ENCODE peak calls at places on chromosomes 16 and 17, in four cellular contexts. One of them, this sample, is unnamed.

GRCh38 chr17:28996554-28997096 is 9.2 kb downstream of the SEZ6 start:
- DNase-seq in A549: no peak
- DNase-seq in GM12878: no peak
- DNase-seq in gastrocnemius medialis: no peak
- DNase-seq in this sample: no peak

GRCh38 chr16:49019081-49019633 is 262.5 kb downstream of the CBLN1 start:
- DNase-seq in A549: no peak
- DNase-seq in GM12878: no peak
- DNase-seq in gastrocnemius medialis: no peak
- DNase-seq in this sample: no peak

GRCh38 chr17:67386965-67387551 is 10.0 kb downstream of the PITPNC1 start:
- DNase-seq in A549: peak
- DNase-seq in GM12878: no peak
- DNase-seq in gastrocnemius medialis: no peak
- DNase-seq in this sample: no peak

GRCh38 chr17:79624658-79625478 is 14.0 kb upstream of the RBFOX3 start:
- DNase-seq in A549: no peak
- DNase-seq in GM12878: no peak
- DNase-seq in gastrocnemius medialis: no peak
- DNase-seq in this sample: peak

GRCh38 chr16:29649560-29650494 is 13.2 kb upstream of the SPN start:
- DNase-seq in A549: no peak
- DNase-seq in GM12878: no peak
- DNase-seq in gastrocnemius medialis: no peak
- DNase-seq in this sample: no peak

GRCh38 chr17:57868007-57868774 is 18.3 kb upstream of the MRPS23 start:
- DNase-seq in A549: peak
- DNase-seq in GM12878: peak
- DNase-seq in gastrocnemius medialis: peak
- DNase-seq in this sample: no peak

GRCh38 chr17:2901582-2901981 is 105.3 kb downstream of the RAP1GAP2 start:
- DNase-seq in A549: no peak
- DNase-seq in GM12878: no peak
- DNase-seq in gastrocnemius medialis: no peak
- DNase-seq in this sample: no peak

GRCh38 chr17:78952706-78953105 is 27.0 kb downstream of the LGALS3BP start:
- DNase-seq in A549: no peak
- DNase-seq in GM12878: no peak
- DNase-seq in gastrocnemius medialis: no peak
- DNase-seq in this sample: peak

GRCh38 chr16:22313876-22314470 is 16.8 kb downstream of the POLR3E start:
- DNase-seq in A549: no peak
- DNase-seq in GM12878: no peak
- DNase-seq in gastrocnemius medialis: no peak
- DNase-seq in this sample: peak

GRCh38 chr17:50328926-50329325 is 17.0 kb upstream of the XYLT2 start:
- DNase-seq in A549: no peak
- DNase-seq in GM12878: no peak
- DNase-seq in gastrocnemius medialis: no peak
- DNase-seq in this sample: no peak

GRCh38 chr17:36900130-36900590 is 37.1 kb upstream of the LHX1 start:
- DNase-seq in A549: no peak
- DNase-seq in GM12878: no peak
- DNase-seq in gastrocnemius medialis: no peak
- DNase-seq in this sample: no peak

GRCh38 chr17:27226611-27227234 is 67.2 kb upstream of the WSB1 start:
- DNase-seq in A549: peak
- DNase-seq in GM12878: no peak
- DNase-seq in gastrocnemius medialis: no peak
- DNase-seq in this sample: no peak

GRCh38 chr17:34357398-34357797 is 1.1 kb downstream of the CCL13 start:
- DNase-seq in A549: no peak
- DNase-seq in GM12878: no peak
- DNase-seq in gastrocnemius medialis: no peak
- DNase-seq in this sample: no peak

GRCh38 chr17:57257911-57258885 is 1.9 kb downstream of the MSI2 start:
- DNase-seq in A549: no peak
- DNase-seq in GM12878: no peak
- DNase-seq in gastrocnemius medialis: no peak
- DNase-seq in this sample: no peak

GRCh38 chr17:61310611-61311010 is 89.0 kb upstream of the TBX2 start:
- DNase-seq in A549: peak
- DNase-seq in GM12878: no peak
- DNase-seq in gastrocnemius medialis: no peak
- DNase-seq in this sample: no peak

GRCh38 chr17:17739388-17740066 is 58.3 kb downstream of the RAI1 start:
- DNase-seq in A549: peak
- DNase-seq in GM12878: no peak
- DNase-seq in gastrocnemius medialis: no peak
- DNase-seq in this sample: no peak

GRCh38 chr17:836154-836553 is 54.0 kb downstream of the MRM3 start:
- DNase-seq in A549: no peak
- DNase-seq in GM12878: no peak
- DNase-seq in gastrocnemius medialis: no peak
- DNase-seq in this sample: no peak

GRCh38 chr17:14019186-14019956 is 49.9 kb upstream of the COX10 start:
- DNase-seq in A549: no peak
- DNase-seq in GM12878: no peak
- DNase-seq in gastrocnemius medialis: no peak
- DNase-seq in this sample: no peak

GRCh38 chr17:7043544-7044268 is at the start of gene SLC16A11:
- DNase-seq in A549: no peak
- DNase-seq in GM12878: no peak
- DNase-seq in gastrocnemius medialis: no peak
- DNase-seq in this sample: peak

GRCh38 chr16:56279132-56279531 is 87.8 kb downstream of the GNAO1 start:
- DNase-seq in A549: no peak
- DNase-seq in GM12878: no peak
- DNase-seq in gastrocnemius medialis: no peak
- DNase-seq in this sample: no peak

GRCh38 chr17:352421-353212 is at the start of gene RPH3AL:
- DNase-seq in A549: peak
- DNase-seq in GM12878: no peak
- DNase-seq in gastrocnemius medialis: peak
- DNase-seq in this sample: peak

GRCh38 chr16:25013751-25014499 is 1.2 kb downstream of the ARHGAP17 start:
- DNase-seq in A549: no peak
- DNase-seq in GM12878: peak
- DNase-seq in gastrocnemius medialis: no peak
- DNase-seq in this sample: no peak

GRCh38 chr16:71722801-71723536 is 1.5 kb downstream of the PHLPP2 start:
- DNase-seq in A549: peak
- DNase-seq in GM12878: no peak
- DNase-seq in gastrocnemius medialis: peak
- DNase-seq in this sample: peak

GRCh38 chr17:6914711-6915110 is 81.1 kb upstream of the ALOX12 start:
- DNase-seq in A549: no peak
- DNase-seq in GM12878: no peak
- DNase-seq in gastrocnemius medialis: no peak
- DNase-seq in this sample: peak

GRCh38 chr16:84827131-84827574 is 7.4 kb downstream of the CRISPLD2 start:
- DNase-seq in A549: no peak
- DNase-seq in GM12878: no peak
- DNase-seq in gastrocnemius medialis: no peak
- DNase-seq in this sample: no peak

GRCh38 chr17:58960068-58960467 is 146.6 kb downstream of the TRIM37 start:
- DNase-seq in A549: peak
- DNase-seq in GM12878: no peak
- DNase-seq in gastrocnemius medialis: no peak
- DNase-seq in this sample: no peak

GRCh38 chr16:82192665-82193064 is 22.6 kb upstream of the MPHOSPH6 start:
- DNase-seq in A549: no peak
- DNase-seq in GM12878: no peak
- DNase-seq in gastrocnemius medialis: no peak
- DNase-seq in this sample: no peak

GRCh38 chr17:74433421-74434121 is 1.7 kb downstream of the GPRC5C start:
- DNase-seq in A549: no peak
- DNase-seq in GM12878: no peak
- DNase-seq in gastrocnemius medialis: no peak
- DNase-seq in this sample: no peak

GRCh38 chr17:1110844-1111598 is 68.8 kb downstream of the ABR start:
- DNase-seq in A549: peak
- DNase-seq in GM12878: no peak
- DNase-seq in gastrocnemius medialis: no peak
- DNase-seq in this sample: no peak

GRCh38 chr17:50725769-50726655 is 6.6 kb downstream of the LUC7L3 start:
- DNase-seq in A549: no peak
- DNase-seq in GM12878: no peak
- DNase-seq in gastrocnemius medialis: no peak
- DNase-seq in this sample: no peak

GRCh38 chr16:82638095-82638798 is 11.5 kb downstream of the CDH13 start:
- DNase-seq in A549: no peak
- DNase-seq in GM12878: no peak
- DNase-seq in gastrocnemius medialis: no peak
- DNase-seq in this sample: no peak

GRCh38 chr17:81020767-81021497 is 14.0 kb upstream of the BAIAP2 start:
- DNase-seq in A549: no peak
- DNase-seq in GM12878: no peak
- DNase-seq in gastrocnemius medialis: peak
- DNase-seq in this sample: no peak

GRCh38 chr17:61284174-61284573 is 115.5 kb upstream of the TBX2 start:
- DNase-seq in A549: no peak
- DNase-seq in GM12878: no peak
- DNase-seq in gastrocnemius medialis: no peak
- DNase-seq in this sample: no peak

DNA sequence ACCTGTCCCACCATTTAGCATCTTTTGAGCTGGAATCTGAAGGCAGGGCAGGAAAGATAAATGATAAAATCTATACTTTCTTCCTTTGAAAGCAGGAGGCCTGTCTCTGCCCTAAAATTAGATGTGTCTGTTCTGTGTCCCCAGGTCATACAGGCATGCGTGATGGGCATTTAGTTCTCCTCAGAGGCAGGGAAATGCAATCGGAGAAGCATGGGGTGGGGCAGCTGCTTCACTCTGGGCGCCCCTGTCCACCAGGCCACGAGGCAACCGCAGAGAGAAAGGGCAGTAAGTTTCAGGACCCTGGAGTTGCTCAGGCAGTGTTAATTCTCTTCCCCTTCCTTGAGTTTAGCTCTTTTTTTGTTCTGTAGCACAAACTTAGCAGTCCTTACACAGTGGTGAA is 25.1 kb downstream of the CLUAP1 start:
- DNase-seq in A549: no peak
- DNase-seq in GM12878: no peak
- DNase-seq in gastrocnemius medialis: no peak
- DNase-seq in this sample: no peak
- TF ChIP-seq POLR2A in A549: no peak
- TF ChIP-seq POLR2A in GM12878: no peak
- TF ChIP-seq POLR2A in gastrocnemius medialis: no peak
- TF ChIP-seq POLR2A in this sample: no peak

DNA sequence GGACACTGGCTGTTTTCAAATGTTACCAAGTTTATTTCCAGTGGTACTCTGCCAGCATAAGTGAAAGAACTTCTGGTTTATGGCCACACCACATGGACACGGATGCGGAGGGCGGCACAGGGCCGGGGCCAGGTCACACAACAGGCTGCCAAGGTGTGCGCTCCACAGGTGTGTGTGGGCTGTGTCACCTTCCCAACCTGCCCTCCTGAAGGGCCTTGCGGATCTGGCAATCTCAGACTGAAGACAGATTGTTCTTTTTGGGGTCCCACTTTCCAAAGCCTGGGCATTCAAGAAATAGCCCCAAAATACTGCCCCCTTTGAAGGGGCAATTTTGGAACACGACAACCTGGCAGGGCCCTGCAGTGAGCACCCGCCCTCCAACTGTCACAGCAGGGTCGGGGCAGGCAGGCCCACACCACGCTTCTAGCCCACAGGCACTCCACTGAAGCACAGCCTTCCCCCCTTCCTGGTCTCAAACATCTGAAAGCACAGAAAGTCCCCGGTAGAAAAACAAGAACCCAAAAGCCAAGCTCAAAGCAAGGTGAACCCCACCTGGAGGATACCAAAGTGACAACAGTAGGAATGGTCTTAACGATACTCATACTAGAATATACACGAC is 3.5 kb downstream of the CSNK1D start:
- DNase-seq in A549: no peak
- DNase-seq in GM12878: no peak
- DNase-seq in gastrocnemius medialis: no peak
- DNase-seq in this sample: no peak
- H3K4me3 ChIP-seq in A549: no peak
- H3K4me3 ChIP-seq in GM12878: peak
- H3K4me3 ChIP-seq in gastrocnemius medialis: no peak
- H3K4me3 ChIP-seq in this sample: no peak

DNA sequence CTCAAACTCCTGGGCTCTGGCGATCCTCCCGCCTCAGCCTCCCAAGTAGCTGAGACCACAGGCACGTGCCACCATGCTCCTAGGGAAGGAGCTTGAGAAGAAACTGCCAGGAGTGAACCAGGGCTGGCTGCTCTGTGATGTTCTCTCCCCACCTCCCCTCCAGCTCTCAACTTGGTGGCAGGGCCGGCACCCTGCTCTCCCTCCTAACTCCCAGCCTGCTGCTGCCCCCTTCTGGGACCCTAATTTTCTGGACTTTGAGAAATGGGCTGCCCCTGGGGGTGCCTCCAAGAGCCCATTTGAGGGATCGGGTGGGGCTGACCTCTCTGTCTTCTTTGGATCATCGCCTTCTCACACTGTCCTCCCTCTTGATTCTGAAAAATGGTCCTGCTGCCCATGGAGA is 14.9 kb upstream of the STAT3 start:
- DNase-seq in A549: no peak
- DNase-seq in GM12878: no peak
- DNase-seq in gastrocnemius medialis: no peak
- DNase-seq in this sample: no peak
- TF ChIP-seq CTCF in A549: peak
- TF ChIP-seq CTCF in GM12878: peak
- TF ChIP-seq CTCF in gastrocnemius medialis: no peak
- TF ChIP-seq CTCF in this sample: peak

GRCh38 chr16:4661661-4662060 is 31.7 kb upstream of the NUDT16L1 start:
- DNase-seq in A549: no peak
- DNase-seq in GM12878: no peak
- DNase-seq in gastrocnemius medialis: no peak
- DNase-seq in this sample: no peak
- TF ChIP-seq POLR2A in A549: no peak
- TF ChIP-seq POLR2A in GM12878: peak
- TF ChIP-seq POLR2A in gastrocnemius medialis: no peak
- TF ChIP-seq POLR2A in this sample: no peak

GRCh38 chr16:28492511-28492910 is 637 bp upstream of the CLN3 start:
- DNase-seq in A549: no peak
- DNase-seq in GM12878: no peak
- DNase-seq in gastrocnemius medialis: no peak
- DNase-seq in this sample: no peak
- H3K4me3 ChIP-seq in A549: peak
- H3K4me3 ChIP-seq in GM12878: peak
- H3K4me3 ChIP-seq in gastrocnemius medialis: peak
- H3K4me3 ChIP-seq in this sample: peak

GRCh38 chr17:71762526-71762925 is 358.3 kb upstream of the SOX9 start:
- DNase-seq in A549: no peak
- DNase-seq in GM12878: no peak
- DNase-seq in gastrocnemius medialis: no peak
- DNase-seq in this sample: no peak

GRCh38 chr17:71759422-71760060 is 361.3 kb upstream of the SOX9 start:
- DNase-seq in A549: no peak
- DNase-seq in GM12878: no peak
- DNase-seq in gastrocnemius medialis: no peak
- DNase-seq in this sample: no peak

GRCh38 chr17:71760062-71760720 is 360.6 kb upstream of the SOX9 start:
- DNase-seq in A549: no peak
- DNase-seq in GM12878: no peak
- DNase-seq in gastrocnemius medialis: no peak
- DNase-seq in this sample: no peak

GRCh38 chr17:71765437-71765836 is 355.4 kb upstream of the SOX9 start:
- DNase-seq in A549: no peak
- DNase-seq in GM12878: no peak
- DNase-seq in gastrocnemius medialis: no peak
- DNase-seq in this sample: no peak

GRCh38 chr17:71764507-71764906 is 356.3 kb upstream of the SOX9 start:
- DNase-seq in A549: peak
- DNase-seq in GM12878: no peak
- DNase-seq in gastrocnemius medialis: no peak
- DNase-seq in this sample: no peak
- TF ChIP-seq CTCF in A549: peak
- TF ChIP-seq CTCF in GM12878: peak
- TF ChIP-seq CTCF in gastrocnemius medialis: peak
- TF ChIP-seq CTCF in this sample: no peak

This sample was measured in right lobe of liver.